ENCODE peak calls at places on chromosomes 4 and X, in ten cellular contexts. V, A, R, L, B, E, K, W, Q and T are unnamed samples.

GRCh38 chr4:88138561-88138960 is 19.9 kb downstream of the ABCG2 start:
- DNase-seq in E (no peak), L (peak), Q (no peak), K (no peak), R (no peak), B (peak), V (no peak), W (peak), A (no peak), T (peak)

GRCh38 chrX:116417214-116417613 is 19.2 kb upstream of the SLC6A14 start:
- DNase-seq in E (no peak), K (no peak), W (no peak), V (no peak), R (no peak), A (no peak), B (no peak), L (no peak), Q (no peak), T (peak)

GRCh38 chrX:139538907-139539593 is 8.5 kb downstream of the F9 start:
- DNase-seq in E (no peak), A (no peak), L (no peak), W (no peak), R (no peak), K (no peak), V (no peak), B (no peak), Q (no peak), T (no peak)

GRCh38 chr4:41632481-41633073 is 94.6 kb downstream of the LIMCH1 start:
- DNase-seq in B (no peak), L (no peak), E (no peak), V (no peak), A (no peak), K (no peak), W (no peak), Q (no peak), R (no peak), T (no peak)

GRCh38 chrX:14875624-14876023 is 2.4 kb downstream of the MOSPD2 start:
- DNase-seq in B (no peak), Q (no peak), A (no peak), R (no peak), V (no peak), K (no peak), L (no peak), W (no peak), E (no peak), T (no peak)

GRCh38 chr4:38178666-38178995 is 218.4 kb downstream of the PTTG2 start:
- DNase-seq in L (no peak), E (no peak), Q (no peak), B (no peak), R (no peak), V (no peak), K (no peak), A (no peak), W (no peak), T (no peak)

GRCh38 chrX:111743316-111743715 is 62.3 kb downstream of the ALG13 start:
- DNase-seq in R (no peak), A (no peak), V (no peak), W (peak), K (no peak), E (no peak), Q (no peak), B (no peak), L (peak), T (no peak)

GRCh38 chrX:123590842-123591491 is 141.9 kb downstream of the THOC2 start:
- DNase-seq in E (no peak), W (peak), A (no peak), Q (no peak), V (no peak), L (peak), K (no peak), B (no peak), R (no peak), T (peak)

GRCh38 chr4:69095301-69095731 is 958 bp upstream of the UGT2B7 start:
- DNase-seq in V (no peak), B (no peak), R (no peak), W (peak), A (no peak), L (peak), E (no peak), Q (no peak), K (no peak), T (peak)

GRCh38 chrX:37995428-37995827 is 10.9 kb upstream of the SYTL5 start:
- DNase-seq in E (no peak), A (no peak), K (no peak), Q (no peak), L (no peak), B (no peak), V (no peak), R (no peak), W (no peak), T (no peak)

GRCh38 chr4:38819569-38819968 is 15.0 kb upstream of the TLR1 start:
- DNase-seq in Q (no peak), E (no peak), V (no peak), K (no peak), W (no peak), B (no peak), A (no peak), L (no peak), R (no peak), T (peak)

GRCh38 chr4:73019462-73020047 is 50.0 kb downstream of the COX18 start:
- DNase-seq in Q (no peak), B (peak), R (no peak), V (no peak), W (peak), L (peak), K (no peak), A (peak), E (peak), T (peak)

GRCh38 chr4:143599827-143600226 is 86.3 kb downstream of the SMARCA5 start:
- DNase-seq in E (no peak), V (no peak), K (no peak), Q (no peak), R (no peak), W (no peak), B (no peak), L (no peak), A (no peak), T (no peak)

GRCh38 chr4:168811793-168812651 is 198.0 kb downstream of the CBR4 start:
- DNase-seq in R (no peak), B (no peak), K (no peak), Q (no peak), V (no peak), E (no peak), L (peak), W (peak), A (no peak), T (peak)

GRCh38 chr4:147515220-147515936 is 34.5 kb downstream of the EDNRA start:
- DNase-seq in K (no peak), V (no peak), Q (no peak), B (no peak), A (no peak), W (no peak), R (no peak), L (no peak), E (no peak), T (no peak)

GRCh38 chrX:138485224-138485623 is 226.3 kb downstream of the FGF13 start:
- DNase-seq in L (no peak), K (no peak), A (no peak), R (no peak), E (no peak), Q (no peak), W (no peak), B (no peak), V (no peak), T (no peak)

GRCh38 chr4:176422031-176422430 is 102.3 kb downstream of the SPCS3 start:
- DNase-seq in B (no peak), V (no peak), E (no peak), Q (no peak), A (no peak), R (no peak), L (no peak), K (no peak), W (no peak), T (no peak)

GRCh38 chr4:92566284-92566683 is 262.5 kb downstream of the GRID2 start:
- DNase-seq in E (no peak), B (no peak), R (no peak), Q (no peak), A (no peak), L (no peak), V (no peak), K (no peak), W (no peak), T (no peak)

GRCh38 chr4:144295286-144295995 is 154.9 kb upstream of the GYPA start:
- DNase-seq in V (no peak), L (no peak), A (no peak), K (no peak), W (no peak), R (no peak), B (no peak), Q (no peak), E (no peak), T (peak)

GRCh38 chr4:139628184-139629012 is 37.2 kb upstream of the MGST2 start:
- DNase-seq in Q (no peak), B (no peak), A (no peak), V (no peak), R (no peak), W (no peak), E (peak), K (no peak), L (no peak), T (no peak)

GRCh38 chrX:103791233-103791632 is 14.6 kb downstream of the PLP1 start:
- DNase-seq in R (no peak), B (no peak), V (no peak), Q (no peak), K (no peak), L (no peak), W (no peak), A (no peak), E (no peak), T (no peak)